ENCODE peak calls at places on chromosome X, in four cellular contexts. U is GM12878, N is K562, Q is HL-60. J is an unnamed sample.

GRCh38 chrX:115689931-115690330 is 129.0 kb downstream of the PLS3 start:
- DNase-seq in N (no peak), U (no peak), Q (no peak), J (no peak)

GRCh38 chrX:9141496-9141895 is 107.6 kb upstream of the FAM9B start:
- DNase-seq in U (no peak), Q (no peak), N (no peak), J (no peak)

GRCh38 chrX:112947981-112948380 is 107.3 kb upstream of the AMOT start:
- DNase-seq in Q (no peak), N (no peak), U (no peak), J (no peak)

GRCh38 chrX:44474410-44474809 is 68.2 kb downstream of the FUNDC1 start:
- DNase-seq in N (no peak), Q (no peak), U (no peak), J (no peak)

GRCh38 chrX:25524150-25524549 is 508.4 kb upstream of the ARX start:
- DNase-seq in U (no peak), Q (no peak), N (no peak), J (no peak)

GRCh38 chrX:66030505-66031317 is 9.2 kb downstream of the VSIG4 start:
- DNase-seq in Q (no peak), N (peak; percentile 82), U (no peak), J (no peak)

GRCh38 chrX:69503835-69504625 is at the start of gene NALF2:
- DNase-seq in N (peak; percentile 24), Q (no peak), U (no peak), J (no peak)

GRCh38 chrX:44675364-44676024 is 132.8 kb upstream of the FUNDC1 start:
- DNase-seq in N (peak; percentile 53), Q (no peak), U (no peak), J (no peak)

GRCh38 chrX:132165651-132166050 is 37.8 kb upstream of the FRMD7 start:
- DNase-seq in U (no peak), N (no peak), Q (no peak), J (no peak)

DNA sequence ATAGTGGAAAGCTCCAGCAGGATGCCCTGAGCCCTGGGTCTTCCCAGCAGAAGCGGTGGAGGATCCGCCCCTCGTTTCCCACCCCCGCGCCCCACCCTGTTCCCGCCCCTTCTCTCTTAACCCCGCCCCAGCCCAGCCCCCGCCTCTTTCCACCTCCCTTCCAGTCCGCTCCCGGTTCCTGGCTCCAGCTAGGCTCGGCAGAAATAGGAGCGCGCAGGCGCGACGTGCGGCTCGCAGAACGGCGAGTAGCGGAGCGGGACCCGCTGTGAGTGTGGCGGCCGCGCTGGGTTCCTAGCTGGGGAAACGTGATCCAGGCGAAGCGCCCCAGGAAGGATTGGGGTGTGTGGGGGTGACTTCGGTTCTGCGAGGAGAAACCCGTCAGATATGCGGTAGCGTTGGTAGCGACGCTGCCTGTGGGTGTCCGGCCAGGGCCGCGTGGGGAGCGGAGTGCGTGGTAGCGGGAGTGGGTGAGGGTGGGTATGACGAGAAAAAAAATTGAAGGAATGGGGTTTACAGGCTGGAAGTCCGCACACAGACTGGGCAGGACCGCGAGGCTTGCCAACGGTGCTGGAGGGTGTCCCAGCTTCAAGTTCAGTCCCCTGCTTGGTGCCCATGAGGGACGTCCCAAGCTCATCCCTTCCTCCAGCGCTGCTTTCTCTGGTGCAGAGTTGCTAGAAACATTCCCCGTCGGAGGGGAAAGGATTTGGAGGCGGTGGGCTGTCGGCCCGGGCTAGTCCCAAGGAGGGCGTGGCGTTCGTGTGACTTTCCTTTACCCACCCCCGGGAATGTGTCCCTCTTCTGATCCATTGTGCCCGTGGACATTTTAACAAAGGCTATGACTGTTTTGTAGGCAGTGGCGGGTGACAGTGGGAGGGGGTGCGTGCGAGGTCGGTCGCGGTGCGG is at the start of gene PRRG1:
- DNase-seq in N (peak; percentile 83), U (no peak), Q (peak; percentile 36), J (no peak)
- TF ChIP-seq SPI1 in N (no peak), U (no peak), Q (no peak), J (no peak)

GRCh38 chrX:154731203-154731602 is 19.7 kb downstream of the GAB3 start:
- DNase-seq in Q (no peak), U (no peak), N (no peak), J (no peak)

GRCh38 chrX:154731881-154732280 is 19.0 kb downstream of the GAB3 start:
- DNase-seq in N (no peak), Q (no peak), U (no peak), J (no peak)

GRCh38 chrX:154729439-154729838 is 21.4 kb downstream of the GAB3 start:
- DNase-seq in U (no peak), N (no peak), Q (no peak), J (no peak)

GRCh38 chrX:154728791-154729190 is 22.1 kb downstream of the GAB3 start:
- DNase-seq in Q (no peak), U (no peak), N (no peak), J (no peak)

GRCh38 chrX:154730271-154730883 is 20.5 kb downstream of the GAB3 start:
- DNase-seq in N (peak; percentile 30), U (no peak), Q (no peak), J (no peak)
- TF ChIP-seq POLR2AphosphoS5 in N (no peak), U (no peak), Q (no peak), J (no peak)

DNA sequence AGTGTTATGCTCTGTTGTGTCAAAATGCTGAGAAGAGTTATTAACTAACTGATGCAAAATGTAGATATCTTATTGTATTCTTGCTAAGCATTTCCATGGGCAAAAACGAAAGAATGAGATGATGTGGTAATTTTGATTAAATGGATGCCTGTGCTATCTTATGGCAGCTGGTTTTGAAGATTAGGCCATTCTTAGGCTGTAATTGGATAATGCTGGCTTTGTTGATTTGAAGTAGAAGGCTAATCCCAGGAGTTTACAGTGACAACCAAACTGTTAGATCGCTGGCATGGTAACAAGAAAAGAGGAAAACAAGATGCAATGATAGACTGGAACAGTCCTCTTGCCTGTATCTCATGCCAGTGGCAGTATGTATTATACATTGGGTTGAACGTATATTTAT is 74.1 kb upstream of the WDR44 start:
- DNase-seq in Q (no peak), N (peak; percentile 23), U (no peak), J (no peak)
- TF ChIP-seq SPI1 in Q (no peak), N (no peak), U (no peak), J (no peak)

DNA sequence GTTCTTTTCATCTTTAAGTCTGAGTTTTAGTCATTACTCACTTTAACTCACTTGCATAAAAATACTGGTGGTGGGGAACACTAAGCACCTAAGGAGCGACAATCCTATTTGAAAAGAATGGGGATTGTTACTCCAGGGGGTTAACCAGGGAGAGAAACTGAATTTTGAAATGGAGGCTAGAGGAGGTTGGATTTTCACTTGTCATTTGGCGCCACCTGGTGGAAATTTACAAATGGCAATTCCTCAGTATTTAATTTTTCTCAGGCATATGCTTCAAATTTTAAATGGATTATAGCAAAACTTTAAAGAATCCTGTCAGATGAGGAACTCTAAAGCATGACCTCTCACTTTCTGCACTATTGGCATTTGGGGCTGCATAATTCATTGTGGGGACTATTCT is 2.7 kb upstream of the GEMIN8 start:
- DNase-seq in Q (no peak), N (peak; percentile 70), U (no peak), J (no peak)
- TF ChIP-seq POLR2AphosphoS5 in Q (no peak), N (no peak), U (no peak), J (no peak)

DNA sequence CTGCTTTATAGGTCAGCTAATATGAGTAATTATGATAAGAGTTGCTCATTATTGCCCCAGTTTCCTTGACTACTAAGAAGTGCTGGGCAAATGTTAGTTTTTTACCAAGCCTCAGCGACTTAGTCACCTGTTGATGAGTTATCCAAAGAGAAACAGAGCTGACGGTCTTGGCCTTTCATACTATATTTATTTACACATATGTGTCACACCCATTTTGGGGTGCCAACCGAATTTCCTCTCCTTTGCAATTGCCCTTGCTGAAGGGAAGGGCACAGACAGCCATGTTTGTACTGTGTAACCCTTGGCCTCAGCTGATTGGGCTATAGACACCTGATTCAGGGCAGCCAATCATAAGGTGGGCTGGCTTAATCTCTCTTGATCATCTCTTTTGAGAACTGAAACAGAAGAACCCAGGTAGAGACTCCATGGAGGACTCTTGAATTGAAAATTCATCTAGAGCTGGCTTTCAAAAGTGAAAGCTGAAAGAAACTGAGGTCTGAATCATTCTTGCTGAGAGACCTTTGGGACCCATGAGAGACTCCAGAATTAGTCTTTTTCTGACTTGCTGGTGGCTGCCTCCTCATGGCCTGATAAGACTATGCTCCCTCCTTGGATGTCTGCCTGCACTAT is 111.7 kb upstream of the RPS6KA3 start:
- DNase-seq in U (peak; percentile 12), N (no peak), Q (no peak), J (no peak)
- TF ChIP-seq SPI1 in U (no peak), N (no peak), Q (no peak), J (peak; percentile 20)

J was measured in GM12891.